ENCODE peak calls at places on chromosomes 11 and 22, in nine cellular contexts. D, J, M, W, K, L, H, O and A are unnamed samples.

GRCh38 chr11:30239025-30239424 is 8.2 kb downstream of the FSHB start:
- DNase-seq in D (no peak), J (no peak), M (no peak), W (no peak), K (no peak), L (no peak), H (no peak), O (no peak), A (no peak)

GRCh38 chr11:129077191-129077590 is 114.9 kb downstream of the ARHGAP32 start:
- DNase-seq in D (no peak), J (no peak), M (no peak), W (no peak), K (no peak), L (no peak), H (no peak), O (no peak), A (no peak)

GRCh38 chr11:127818625-127819024 is 768.7 kb downstream of the ETS1 start:
- DNase-seq in D (no peak), J (no peak), M (no peak), W (no peak), K (no peak), L (no peak), H (no peak), O (no peak), A (no peak)

GRCh38 chr11:120248551-120249278 is 8.8 kb downstream of the POU2F3 start:
- DNase-seq in D (peak), J (peak), M (peak), W (peak), K (peak), L (no peak), H (peak), O (no peak), A (no peak)

GRCh38 chr22:29715240-29715639 is 4.6 kb upstream of the CABP7 start:
- DNase-seq in D (no peak), J (no peak), M (no peak), W (no peak), K (peak), L (no peak), H (no peak), O (no peak), A (no peak)

GRCh38 chr11:77650165-77650564 is 12.6 kb upstream of the CLNS1A start:
- DNase-seq in D (no peak), J (no peak), M (no peak), W (no peak), K (no peak), L (no peak), H (no peak), O (no peak), A (no peak)

GRCh38 chr11:119759324-119759723 is 30.3 kb upstream of the NECTIN1 start:
- DNase-seq in D (peak), J (peak), M (peak), W (peak), K (peak), L (no peak), H (no peak), O (no peak), A (no peak)

GRCh38 chr11:2268911-2269600 is 1.3 kb downstream of the ASCL2 start:
- DNase-seq in D (peak), J (peak), M (no peak), W (peak), K (peak), L (no peak), H (peak), O (no peak), A (peak)

GRCh38 chr11:37449146-37449545 is 851.1 kb upstream of the RAG2 start:
- DNase-seq in D (peak), J (no peak), M (peak), W (peak), K (peak), L (no peak), H (no peak), O (peak), A (peak)

GRCh38 chr11:18721576-18722292 is 4.3 kb downstream of the IGSF22 start:
- DNase-seq in D (peak), J (no peak), M (peak), W (peak), K (peak), L (peak), H (peak), O (no peak), A (peak)

GRCh38 chr22:21038405-21038804 is 6.0 kb upstream of the SLC7A4 start:
- DNase-seq in D (peak), J (no peak), M (peak), W (no peak), K (no peak), L (no peak), H (no peak), O (no peak), A (no peak)

GRCh38 chr11:33699515-33700424 is 856 bp downstream of the C11orf91 start:
- DNase-seq in D (no peak), J (no peak), M (no peak), W (peak), K (peak), L (no peak), H (no peak), O (no peak), A (no peak)

GRCh38 chr11:59135648-59136461 is 6.8 kb upstream of the FAM111A start:
- DNase-seq in D (peak), J (peak), M (peak), W (peak), K (peak), L (peak), H (peak), O (peak), A (peak)

GRCh38 chr11:65366340-65366773 is 11.8 kb downstream of the TIGD3 start:
- DNase-seq in D (peak), J (no peak), M (peak), W (peak), K (peak), L (no peak), H (peak), O (no peak), A (peak)

GRCh38 chr22:26902401-26903029 is 245.1 kb downstream of the MIAT start:
- DNase-seq in D (no peak), J (no peak), M (no peak), W (no peak), K (no peak), L (no peak), H (no peak), O (no peak), A (no peak)

GRCh38 chr22:35526333-35526979 is 14.2 kb upstream of the RASD2 start:
- DNase-seq in D (no peak), J (no peak), M (no peak), W (no peak), K (no peak), L (no peak), H (no peak), O (no peak), A (no peak)

GRCh38 chr22:28440517-28441366 is 238.9 kb downstream of the TTC28 start:
- DNase-seq in D (peak), J (no peak), M (peak), W (peak), K (no peak), L (no peak), H (no peak), O (no peak), A (no peak)

GRCh38 chr11:114774599-114775365 is 96.5 kb downstream of the NXPE2 start:
- DNase-seq in D (peak), J (no peak), M (peak), W (no peak), K (peak), L (no peak), H (peak), O (no peak), A (peak)

GRCh38 chr11:12005476-12005875 is 3.0 kb downstream of the DKK3 start:
- DNase-seq in D (peak), J (no peak), M (peak), W (peak), K (no peak), L (no peak), H (no peak), O (no peak), A (no peak)

GRCh38 chr11:122656631-122657101 is 1.1 kb downstream of the UBASH3B start:
- DNase-seq in D (no peak), J (peak), M (peak), W (no peak), K (peak), L (peak), H (no peak), O (no peak), A (peak)

GRCh38 chr11:71372693-71373657 is 75.2 kb downstream of the DHCR7 start:
- DNase-seq in D (peak), J (no peak), M (peak), W (peak), K (peak), L (no peak), H (no peak), O (no peak), A (no peak)

GRCh38 chr22:24146791-24147353 is 34.4 kb upstream of the SUSD2 start:
- DNase-seq in D (peak), J (no peak), M (peak), W (peak), K (peak), L (no peak), H (no peak), O (peak), A (no peak)

GRCh38 chr11:94924074-94925031 is 49.0 kb downstream of the CWC15 start:
- DNase-seq in D (peak), J (no peak), M (peak), W (no peak), K (no peak), L (no peak), H (peak), O (no peak), A (no peak)

GRCh38 chr11:84420261-84420660 is 1134.1 kb upstream of the CCDC90B start:
- DNase-seq in D (peak), J (no peak), M (no peak), W (peak), K (no peak), L (no peak), H (no peak), O (no peak), A (no peak)

GRCh38 chr11:61738776-61739175 is 13.7 kb upstream of the MYRF start:
- DNase-seq in D (no peak), J (no peak), M (no peak), W (no peak), K (no peak), L (no peak), H (no peak), O (no peak), A (no peak)

GRCh38 chr22:28139993-28140392 is 220.9 kb upstream of the PITPNB start:
- DNase-seq in D (peak), J (no peak), M (peak), W (peak), K (no peak), L (no peak), H (no peak), O (no peak), A (no peak)

GRCh38 chr22:23236440-23237139 is 56.3 kb downstream of the BCR start:
- DNase-seq in D (no peak), J (no peak), M (no peak), W (no peak), K (no peak), L (no peak), H (no peak), O (no peak), A (no peak)

GRCh38 chr11:133961890-133962289 is 5.1 kb upstream of the IGSF9B start:
- DNase-seq in D (no peak), J (no peak), M (no peak), W (no peak), K (no peak), L (no peak), H (no peak), O (no peak), A (no peak)

GRCh38 chr11:77882396-77882795 is 61.5 kb downstream of the AAMDC start:
- DNase-seq in D (no peak), J (no peak), M (no peak), W (peak), K (no peak), L (no peak), H (no peak), O (no peak), A (no peak)

GRCh38 chr11:62905927-62906531 is 15.1 kb downstream of the CHRM1 start:
- DNase-seq in D (peak), J (peak), M (peak), W (peak), K (peak), L (peak), H (peak), O (peak), A (peak)

GRCh38 chr11:105900515-105901035 is 121.5 kb downstream of the MSANTD4 start:
- DNase-seq in D (no peak), J (no peak), M (no peak), W (no peak), K (no peak), L (no peak), H (no peak), O (no peak), A (no peak)

GRCh38 chr11:99229544-99229943 is 208.8 kb downstream of the CNTN5 start:
- DNase-seq in D (no peak), J (no peak), M (no peak), W (no peak), K (no peak), L (no peak), H (no peak), O (no peak), A (no peak)

GRCh38 chr11:78216021-78216420 is 27.3 kb downstream of the USP35 start:
- DNase-seq in D (no peak), J (no peak), M (no peak), W (no peak), K (no peak), L (no peak), H (no peak), O (no peak), A (no peak)

GRCh38 chr22:46758867-46759290 is 3.6 kb upstream of the TBC1D22A start:
- DNase-seq in D (peak), J (peak), M (peak), W (peak), K (peak), L (no peak), H (peak), O (no peak), A (peak)

GRCh38 chr11:9808943-9809342 is 145.1 kb downstream of the SWAP70 start:
- DNase-seq in D (peak), J (no peak), M (no peak), W (no peak), K (peak), L (no peak), H (no peak), O (no peak), A (no peak)

GRCh38 chr22:30920407-30920806 is 48.2 kb downstream of the MORC2 start:
- DNase-seq in D (peak), J (peak), M (peak), W (peak), K (peak), L (peak), H (peak), O (no peak), A (peak)

GRCh38 chr11:118740892-118741291 is 50.1 kb downstream of the DDX6 start:
- DNase-seq in D (no peak), J (no peak), M (no peak), W (no peak), K (no peak), L (no peak), H (no peak), O (no peak), A (no peak)